ENCODE peak calls at places on chromosomes 4 and X, in seven cellular contexts. F is tibial artery, G is keratinocyte, A is neural progenitor cell, V is fibroblast of lung, L is stomach, Z is left ventricle myocardium inferior. K is an unnamed sample.

GRCh38 chr4:56469489-56470210 is 2.2 kb downstream of the SRP72 start:
- DNase-seq in F (no peak), G (no peak), A (no peak), V (no peak), L (no peak), Z (no peak), K (no peak)

GRCh38 chr4:61638600-61638999 is 438.5 kb downstream of the ADGRL3 start:
- DNase-seq in F (no peak), G (no peak), A (no peak), V (peak; percentile 69), L (no peak), Z (no peak), K (no peak)

GRCh38 chr4:53476232-53477037 is 99.0 kb downstream of the FIP1L1 start:
- DNase-seq in F (peak; percentile 78), G (peak; percentile 21), A (no peak), V (peak; percentile 99), L (no peak), Z (no peak), K (no peak)

GRCh38 chr4:81919238-81919637 is 447.5 kb upstream of the RASGEF1B start:
- DNase-seq in F (no peak), G (no peak), A (peak; percentile 53), V (no peak), L (no peak), Z (no peak), K (no peak)

GRCh38 chr4:175622887-175623286 is 189.2 kb downstream of the GPM6A start:
- DNase-seq in F (no peak), G (no peak), A (peak; percentile 16), V (peak; percentile 0), L (no peak), Z (no peak), K (no peak)

GRCh38 chr4:133465022-133465421 is 315.9 kb downstream of the PCDH10 start:
- DNase-seq in F (no peak), G (no peak), A (no peak), V (no peak), L (no peak), Z (no peak), K (no peak)

GRCh38 chrX:110257889-110258288 is 60.0 kb downstream of the AMMECR1 start:
- DNase-seq in F (no peak), G (no peak), A (no peak), V (no peak), L (no peak), Z (no peak), K (no peak)

GRCh38 chr4:83010111-83010521 is 507 bp downstream of the LIN54 start:
- DNase-seq in F (no peak), G (no peak), A (no peak), V (peak; percentile 59), L (no peak), Z (no peak), K (no peak)

GRCh38 chr4:148182230-148182928 is 259.8 kb downstream of the NR3C2 start:
- DNase-seq in F (no peak), G (no peak), A (no peak), V (no peak), L (no peak), Z (no peak), K (no peak)

GRCh38 chr4:150327262-150327780 is 249.1 kb downstream of the DCLK2 start:
- DNase-seq in F (no peak), G (no peak), A (no peak), V (no peak), L (no peak), Z (no peak), K (no peak)

GRCh38 chr4:3262208-3263052 is 13.5 kb downstream of the MSANTD1 start:
- DNase-seq in F (no peak), G (no peak), A (peak; percentile 0), V (no peak), L (peak; percentile 17), Z (no peak), K (no peak)

DNA sequence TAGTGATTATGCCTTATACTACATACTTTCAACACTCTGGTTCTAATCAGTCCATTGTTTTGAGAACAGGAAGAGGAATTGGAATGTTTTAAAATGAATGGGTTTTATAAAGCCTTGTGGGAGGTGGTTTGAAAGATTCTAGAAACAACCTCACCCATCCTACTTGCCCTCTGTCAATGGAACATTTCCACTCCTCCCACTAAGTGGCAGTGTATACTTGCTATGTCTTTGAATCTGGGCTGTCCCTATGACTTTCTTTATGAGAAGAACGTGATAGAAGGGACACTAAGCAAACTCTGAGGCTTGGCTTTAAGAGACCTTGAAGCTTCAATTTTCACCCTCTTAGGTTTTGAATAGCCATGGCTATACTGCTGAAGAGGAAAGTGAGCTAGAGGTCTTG is 611.2 kb downstream of the PPP4R3C start:
- DNase-seq in F (no peak), G (no peak), A (peak; percentile 44), V (peak; percentile 1), L (no peak), Z (no peak), K (no peak)
- TF ChIP-seq CTCF in F (peak; percentile 20), G (peak; percentile 10), A (peak; percentile 47), V (no peak), L (no peak), Z (peak; percentile 30), K (no peak)

DNA sequence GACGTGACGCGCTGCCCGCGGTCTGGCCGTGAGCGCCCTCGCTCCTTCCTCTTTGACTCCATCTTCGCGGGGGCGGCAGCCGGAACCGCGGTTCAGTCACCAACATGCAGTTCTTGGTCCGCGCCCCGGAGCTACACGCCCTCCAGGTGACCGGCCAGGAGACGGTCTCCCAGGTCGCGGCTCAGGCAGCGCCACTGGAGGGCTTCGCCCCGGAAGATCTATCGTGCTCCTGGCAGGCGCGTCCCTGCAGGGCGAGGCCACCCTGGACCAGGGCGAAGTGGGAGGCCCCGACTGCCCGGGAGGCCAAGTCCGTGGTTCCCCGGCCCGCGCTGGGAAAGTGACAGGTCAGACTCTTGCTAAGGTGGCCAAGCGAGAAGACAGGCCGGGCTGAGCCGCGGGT is 2.9 kb downstream of the TRIML2 start:
- DNase-seq in F (no peak), G (no peak), A (no peak), V (no peak), L (no peak), Z (no peak), K (no peak)
- H3K27ac ChIP-seq in F (no peak overlapping the region), G (no peak overlapping the region), A (no peak overlapping the region), V (no peak overlapping the region), L (no peak overlapping the region), Z (no peak overlapping the region), K (no peak overlapping the region)

GRCh38 chr4:142707397-142707796 is 138.7 kb downstream of the INPP4B start:
- DNase-seq in F (no peak), G (no peak), A (no peak), V (no peak), L (no peak), Z (no peak), K (no peak)

GRCh38 chr4:142708231-142708630 is 137.9 kb downstream of the INPP4B start:
- DNase-seq in F (no peak), G (no peak), A (no peak), V (no peak), L (no peak), Z (no peak), K (no peak)

GRCh38 chr4:142706381-142706780 is 139.7 kb downstream of the INPP4B start:
- DNase-seq in F (no peak), G (no peak), A (no peak), V (no peak), L (no peak), Z (no peak), K (no peak)

GRCh38 chr4:142703694-142704309 is 142.3 kb downstream of the INPP4B start:
- DNase-seq in F (no peak), G (no peak), A (no peak), V (no peak), L (no peak), Z (no peak), K (no peak)

GRCh38 chr4:142705820-142706219 is 140.3 kb downstream of the INPP4B start:
- DNase-seq in F (no peak), G (no peak), A (no peak), V (no peak), L (no peak), Z (no peak), K (no peak)
- H3K4me1 ChIP-seq in F (no peaks in the 10 kb centered on the region), G (peaks cover 3% of the 10 kb centered on the region), A (no peaks in the 10 kb centered on the region), V (no peaks in the 10 kb centered on the region), L (no peaks in the 10 kb centered on the region), Z (no peaks in the 10 kb centered on the region), K (no peaks in the 10 kb centered on the region)

DNA sequence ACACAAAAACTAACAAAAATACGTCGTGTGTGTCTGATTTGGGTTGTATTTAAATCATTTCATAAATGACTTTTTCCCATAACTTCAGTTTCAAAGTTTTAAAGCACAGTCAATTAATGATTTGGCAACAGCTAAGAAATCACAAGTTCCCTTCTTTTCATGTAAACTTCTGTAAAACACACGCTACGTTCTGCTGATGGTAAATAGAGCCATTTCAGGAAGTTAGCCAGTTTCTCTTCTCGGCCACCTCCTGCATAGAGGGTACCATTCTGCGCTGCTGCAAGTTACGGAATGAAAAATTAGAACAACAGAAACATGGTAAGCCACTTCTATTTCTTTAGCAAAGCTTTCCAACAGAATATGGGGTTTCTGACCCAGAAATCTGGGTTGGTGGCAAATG is at the start of gene TLR8:
- DNase-seq in F (no peak), G (no peak), A (no peak), V (no peak), L (no peak), Z (no peak), K (no peak)
- TF ChIP-seq CTCF in F (no peak), G (no peak), A (no peak), V (no peak), L (no peak), Z (no peak), K (no peak)

GRCh38 chr4:113311047-113311446 is 261.6 kb downstream of the ANK2 start:
- DNase-seq in F (no peak), G (peak; percentile 19), A (no peak), V (no peak), L (no peak), Z (no peak), K (no peak)
- H3K27ac ChIP-seq in F (no peak overlapping the region), G (no peak overlapping the region), A (no peak overlapping the region), V (no peak overlapping the region), L (no peak overlapping the region), Z (no peak overlapping the region), K (no peak overlapping the region)

DNA sequence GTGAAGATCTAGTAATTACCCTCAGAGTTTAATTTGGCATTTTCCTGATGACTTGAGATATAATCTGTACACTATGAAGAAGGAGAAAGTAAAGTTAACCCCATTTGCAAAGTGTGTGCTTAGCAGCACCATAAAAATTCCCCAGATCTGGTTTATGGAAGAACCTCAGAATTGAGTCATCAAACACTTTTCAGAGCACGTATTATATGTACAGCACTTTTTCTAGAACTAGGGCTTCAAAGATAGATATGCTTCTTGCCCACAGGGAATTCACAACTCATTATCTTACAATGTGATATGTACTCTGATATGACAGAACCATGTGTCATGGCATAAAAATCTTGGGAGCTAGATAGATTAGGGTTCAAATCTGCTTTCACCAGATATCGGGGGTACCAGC is 150.9 kb downstream of the SLC10A7 start:
- DNase-seq in F (no peak), G (peak; percentile 19), A (no peak), V (peak; percentile 37), L (no peak), Z (no peak), K (no peak)
- H3K4me1 ChIP-seq in F (peaks cover 5% of the 10 kb centered on the region), G (peaks cover 22% of the 10 kb centered on the region), A (peaks cover 5% of the 10 kb centered on the region), V (no peaks in the 10 kb centered on the region), L (peaks cover 35% of the 10 kb centered on the region), Z (peaks cover 41% of the 10 kb centered on the region), K (peaks cover 15% of the 10 kb centered on the region)

DNA sequence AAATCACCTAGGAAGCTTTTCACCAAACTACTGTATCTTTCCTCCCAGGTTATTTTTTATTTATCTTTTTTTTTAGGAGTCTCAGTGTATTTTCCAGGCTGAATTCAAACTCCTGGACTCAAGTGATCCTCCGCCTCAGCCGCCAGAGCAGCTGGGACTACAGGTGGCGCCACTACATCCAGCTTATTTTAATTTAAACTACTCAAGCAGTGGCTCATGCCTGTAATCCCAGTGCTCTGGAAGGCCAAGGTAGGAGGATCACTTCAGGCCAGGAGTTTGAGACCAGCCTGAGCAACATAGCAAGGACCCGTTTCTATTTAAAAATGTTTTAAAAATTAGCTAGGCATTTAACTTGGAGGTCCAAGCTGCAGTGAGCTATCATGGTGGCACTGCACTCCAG is 37.8 kb downstream of the LEF1 start:
- DNase-seq in F (no peak), G (no peak), A (no peak), V (no peak), L (no peak), Z (no peak), K (no peak)
- TF ChIP-seq CTCF in F (no peak), G (peak; percentile 26), A (peak; percentile 35), V (no peak), L (no peak), Z (no peak), K (no peak)